ENCODE peak calls at places on chromosomes 1 and 21, in four cellular contexts. One of them, this sample, is unnamed.

GRCh38 chr21:31887596-31887920 is 14.7 kb downstream of the HUNK start:
- DNase-seq in HCT116: no peak
- DNase-seq in adrenal gland: no peak
- DNase-seq in hepatocyte: no peak
- DNase-seq in this sample: no peak

GRCh38 chr1:11473635-11474034 is 5.3 kb upstream of the DISP3 start:
- DNase-seq in HCT116: no peak
- DNase-seq in adrenal gland: peak; percentile 31
- DNase-seq in hepatocyte: peak; percentile 26
- DNase-seq in this sample: no peak

GRCh38 chr1:234776875-234777849 is 167.2 kb upstream of the IRF2BP2 start:
- DNase-seq in adrenal gland: peak; percentile 17
- DNase-seq in HCT116: no peak
- DNase-seq in hepatocyte: peak; percentile 36
- DNase-seq in this sample: no peak

GRCh38 chr1:54548389-54549044 is 489 bp downstream of the ACOT11 start:
- DNase-seq in adrenal gland: no peak
- DNase-seq in HCT116: no peak
- DNase-seq in hepatocyte: no peak
- DNase-seq in this sample: no peak

GRCh38 chr1:56845343-56845742 is 9.3 kb upstream of the C8A start:
- DNase-seq in adrenal gland: no peak
- DNase-seq in HCT116: no peak
- DNase-seq in hepatocyte: no peak
- DNase-seq in this sample: no peak

GRCh38 chr21:17514124-17514481 is 1.3 kb downstream of the CXADR start:
- DNase-seq in HCT116: no peak
- DNase-seq in hepatocyte: peak; percentile 24
- DNase-seq in adrenal gland: no peak
- DNase-seq in this sample: no peak

GRCh38 chr1:180096584-180097318 is 57.9 kb upstream of the QSOX1 start:
- DNase-seq in adrenal gland: no peak
- DNase-seq in hepatocyte: no peak
- DNase-seq in HCT116: no peak
- DNase-seq in this sample: no peak

GRCh38 chr1:232571523-232571922 is 58.4 kb downstream of the SIPA1L2 start:
- DNase-seq in HCT116: no peak
- DNase-seq in adrenal gland: no peak
- DNase-seq in hepatocyte: no peak
- DNase-seq in this sample: no peak

GRCh38 chr1:172704003-172704402 is 45.1 kb downstream of the FASLG start:
- DNase-seq in adrenal gland: no peak
- DNase-seq in HCT116: no peak
- DNase-seq in hepatocyte: no peak
- DNase-seq in this sample: no peak

GRCh38 chr1:84598846-84599741 is 24.9 kb upstream of the CTBS start:
- DNase-seq in HCT116: peak; percentile 59
- DNase-seq in hepatocyte: no peak
- DNase-seq in adrenal gland: no peak
- DNase-seq in this sample: peak; percentile 52

GRCh38 chr1:55214903-55215193 is 316 bp downstream of the USP24 start:
- DNase-seq in adrenal gland: peak; percentile 49
- DNase-seq in hepatocyte: peak; percentile 61
- DNase-seq in HCT116: no peak
- DNase-seq in this sample: no peak

GRCh38 chr1:223216074-223216473 is 73.0 kb upstream of the TLR5 start:
- DNase-seq in adrenal gland: no peak
- DNase-seq in HCT116: no peak
- DNase-seq in hepatocyte: no peak
- DNase-seq in this sample: no peak

GRCh38 chr1:215777370-215777925 is 210.3 kb downstream of the KCTD3 start:
- DNase-seq in hepatocyte: no peak
- DNase-seq in adrenal gland: no peak
- DNase-seq in HCT116: no peak
- DNase-seq in this sample: peak; percentile 37

GRCh38 chr1:232737917-232738316 is 67.3 kb upstream of the MAP10 start:
- DNase-seq in hepatocyte: no peak
- DNase-seq in adrenal gland: no peak
- DNase-seq in HCT116: no peak
- DNase-seq in this sample: no peak

GRCh38 chr1:224828691-224829090 is 100.8 kb upstream of the DNAH14 start:
- DNase-seq in hepatocyte: no peak
- DNase-seq in adrenal gland: no peak
- DNase-seq in HCT116: no peak
- DNase-seq in this sample: no peak

GRCh38 chr1:29990304-29990703 is 733.1 kb downstream of the MATN1 start:
- DNase-seq in hepatocyte: no peak
- DNase-seq in adrenal gland: no peak
- DNase-seq in HCT116: no peak
- DNase-seq in this sample: no peak

GRCh38 chr1:89615676-89616598 is 17.0 kb upstream of the LRRC8C start:
- DNase-seq in hepatocyte: no peak
- DNase-seq in adrenal gland: no peak
- DNase-seq in HCT116: peak; percentile 27
- DNase-seq in this sample: no peak

GRCh38 chr1:8718878-8719361 is 98.5 kb downstream of the RERE start:
- DNase-seq in hepatocyte: no peak
- DNase-seq in adrenal gland: no peak
- DNase-seq in HCT116: no peak
- DNase-seq in this sample: no peak

GRCh38 chr1:181531441-181531840 is 48.1 kb downstream of the CACNA1E start:
- DNase-seq in HCT116: no peak
- DNase-seq in hepatocyte: no peak
- DNase-seq in adrenal gland: no peak
- DNase-seq in this sample: no peak

GRCh38 chr1:223708001-223708359 is 4.4 kb upstream of the CAPN2 start:
- DNase-seq in adrenal gland: no peak
- DNase-seq in hepatocyte: no peak
- DNase-seq in HCT116: peak; percentile 69
- DNase-seq in this sample: no peak

GRCh38 chr1:36652586-36652985 is 169.9 kb upstream of the CSF3R start:
- DNase-seq in HCT116: no peak
- DNase-seq in hepatocyte: no peak
- DNase-seq in adrenal gland: no peak
- DNase-seq in this sample: no peak

GRCh38 chr1:73593379-73593778 is 604.6 kb downstream of the LRRIQ3 start:
- DNase-seq in HCT116: no peak
- DNase-seq in adrenal gland: no peak
- DNase-seq in hepatocyte: peak; percentile 66
- DNase-seq in this sample: peak; percentile 72

GRCh38 chr1:21706151-21706835 is 37.1 kb upstream of the RAP1GAP start:
- DNase-seq in adrenal gland: no peak
- DNase-seq in hepatocyte: peak; percentile 9
- DNase-seq in HCT116: no peak
- DNase-seq in this sample: no peak
- H3K27ac ChIP-seq in adrenal gland: peak overlapping the region; percentile 36
- H3K27ac ChIP-seq in hepatocyte: no peak overlapping the region
- H3K27ac ChIP-seq in HCT116: no peak overlapping the region
- H3K27ac ChIP-seq in this sample: no peak overlapping the region

GRCh38 chr21:41506005-41506404 is 2.0 kb downstream of the TMPRSS2 start:
- DNase-seq in adrenal gland: no peak
- DNase-seq in HCT116: no peak
- DNase-seq in hepatocyte: no peak
- DNase-seq in this sample: no peak
- H3K27ac ChIP-seq in adrenal gland: no peak overlapping the region
- H3K27ac ChIP-seq in HCT116: no peak overlapping the region
- H3K27ac ChIP-seq in hepatocyte: peak overlapping the region; percentile 95
- H3K27ac ChIP-seq in this sample: no peak overlapping the region

GRCh38 chr1:243495032-243495431 is 239.2 kb downstream of the SDCCAG8 start:
- DNase-seq in HCT116: no peak
- DNase-seq in adrenal gland: no peak
- DNase-seq in hepatocyte: no peak
- DNase-seq in this sample: no peak
- H3K27ac ChIP-seq in HCT116: no peak overlapping the region
- H3K27ac ChIP-seq in adrenal gland: peak overlapping the region; percentile 80
- H3K27ac ChIP-seq in hepatocyte: no peak overlapping the region
- H3K27ac ChIP-seq in this sample: no peak overlapping the region

GRCh38 chr1:225846331-225847310 is 35.6 kb downstream of the TMEM63A start:
- DNase-seq in adrenal gland: no peak
- DNase-seq in HCT116: no peak
- DNase-seq in hepatocyte: no peak
- DNase-seq in this sample: no peak

GRCh38 chr1:225844236-225845061 is 34.5 kb downstream of the EPHX1 start:
- DNase-seq in HCT116: no peak
- DNase-seq in adrenal gland: no peak
- DNase-seq in hepatocyte: no peak
- DNase-seq in this sample: no peak

GRCh38 chr1:225843426-225843795 is 33.5 kb downstream of the EPHX1 start:
- DNase-seq in adrenal gland: no peak
- DNase-seq in hepatocyte: no peak
- DNase-seq in HCT116: no peak
- DNase-seq in this sample: no peak

GRCh38 chr1:225845633-225846259 is 35.8 kb downstream of the EPHX1 start:
- DNase-seq in hepatocyte: peak; percentile 83
- DNase-seq in HCT116: peak; percentile 61
- DNase-seq in adrenal gland: peak; percentile 79
- DNase-seq in this sample: peak; percentile 16

DNA sequence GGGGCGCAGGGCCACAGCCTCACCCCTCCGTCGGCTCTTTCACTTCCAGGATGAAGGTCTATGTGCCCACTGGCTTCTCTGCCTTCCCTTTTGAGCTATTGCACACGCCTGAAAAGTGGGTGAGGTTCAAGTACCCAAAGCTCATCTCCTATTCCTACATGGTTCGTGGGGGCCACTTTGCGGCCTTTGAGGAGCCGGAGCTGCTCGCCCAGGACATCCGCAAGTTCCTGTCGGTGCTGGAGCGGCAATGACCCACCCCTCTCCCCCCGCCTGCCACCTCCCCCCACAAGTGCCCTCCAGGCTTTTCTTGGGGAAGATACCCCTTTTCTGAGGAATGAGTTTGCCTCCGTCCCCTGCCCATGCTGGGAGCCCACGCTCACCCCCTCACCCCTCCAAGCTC is 35.2 kb downstream of the EPHX1 start:
- DNase-seq in hepatocyte: no peak
- DNase-seq in adrenal gland: no peak
- DNase-seq in HCT116: no peak
- DNase-seq in this sample: no peak
- H3K27ac ChIP-seq in hepatocyte: no peak overlapping the region
- H3K27ac ChIP-seq in adrenal gland: peak overlapping the region; percentile 72
- H3K27ac ChIP-seq in HCT116: no peak overlapping the region
- H3K27ac ChIP-seq in this sample: no peak overlapping the region

GRCh38 chr1:24022611-24023359 is 42.7 kb upstream of the SRSF10 start:
- DNase-seq in hepatocyte: peak; percentile 66
- DNase-seq in adrenal gland: no peak
- DNase-seq in HCT116: no peak
- DNase-seq in this sample: peak; percentile 20
- H3K27ac ChIP-seq in hepatocyte: peak overlapping the region; percentile 95
- H3K27ac ChIP-seq in adrenal gland: no peak overlapping the region
- H3K27ac ChIP-seq in HCT116: no peak overlapping the region
- H3K27ac ChIP-seq in this sample: peak overlapping the region; percentile 26

GRCh38 chr1:201359873-201360210 is 17.6 kb downstream of the TNNT2 start:
- DNase-seq in hepatocyte: no peak
- DNase-seq in HCT116: no peak
- DNase-seq in adrenal gland: no peak
- DNase-seq in this sample: no peak

GRCh38 chr1:201360486-201360885 is 17.0 kb downstream of the TNNT2 start:
- DNase-seq in adrenal gland: no peak
- DNase-seq in hepatocyte: no peak
- DNase-seq in HCT116: no peak
- DNase-seq in this sample: no peak

GRCh38 chr1:201358596-201358995 is 18.9 kb downstream of the TNNT2 start:
- DNase-seq in HCT116: no peak
- DNase-seq in adrenal gland: no peak
- DNase-seq in hepatocyte: no peak
- DNase-seq in this sample: no peak

GRCh38 chr1:201357636-201358348 is 19.7 kb downstream of the TNNT2 start:
- DNase-seq in hepatocyte: no peak
- DNase-seq in adrenal gland: no peak
- DNase-seq in HCT116: no peak
- DNase-seq in this sample: no peak

GRCh38 chr1:201359031-201359872 is 18.2 kb downstream of the TNNT2 start:
- DNase-seq in hepatocyte: no peak
- DNase-seq in HCT116: no peak
- DNase-seq in adrenal gland: no peak
- DNase-seq in this sample: no peak
- H3K27ac ChIP-seq in hepatocyte: no peak overlapping the region
- H3K27ac ChIP-seq in HCT116: no peak overlapping the region
- H3K27ac ChIP-seq in adrenal gland: no peak overlapping the region
- H3K27ac ChIP-seq in this sample: no peak overlapping the region

GRCh38 chr1:228082975-228083870 is 715 bp downstream of the ARF1 start:
- DNase-seq in hepatocyte: peak; percentile 78
- DNase-seq in HCT116: no peak
- DNase-seq in adrenal gland: peak; percentile 72
- DNase-seq in this sample: no peak

GRCh38 chr1:228085287-228085926 is 2.9 kb downstream of the ARF1 start:
- DNase-seq in adrenal gland: no peak
- DNase-seq in HCT116: no peak
- DNase-seq in hepatocyte: peak; percentile 78
- DNase-seq in this sample: no peak

GRCh38 chr1:228083871-228084278 is 1.4 kb downstream of the ARF1 start:
- DNase-seq in adrenal gland: no peak
- DNase-seq in HCT116: no peak
- DNase-seq in hepatocyte: peak; percentile 40
- DNase-seq in this sample: no peak

GRCh38 chr1:228084797-228085196 is 2.3 kb downstream of the ARF1 start:
- DNase-seq in hepatocyte: no peak
- DNase-seq in HCT116: no peak
- DNase-seq in adrenal gland: no peak
- DNase-seq in this sample: no peak

GRCh38 chr1:228084325-228084724 is 1.8 kb downstream of the ARF1 start:
- DNase-seq in HCT116: no peak
- DNase-seq in hepatocyte: peak; percentile 50
- DNase-seq in adrenal gland: no peak
- DNase-seq in this sample: no peak
- H3K27ac ChIP-seq in HCT116: no peak overlapping the region
- H3K27ac ChIP-seq in hepatocyte: peak overlapping the region; percentile 100
- H3K27ac ChIP-seq in adrenal gland: peak overlapping the region; percentile 100
- H3K27ac ChIP-seq in this sample: peak overlapping the region; percentile 89

DNA sequence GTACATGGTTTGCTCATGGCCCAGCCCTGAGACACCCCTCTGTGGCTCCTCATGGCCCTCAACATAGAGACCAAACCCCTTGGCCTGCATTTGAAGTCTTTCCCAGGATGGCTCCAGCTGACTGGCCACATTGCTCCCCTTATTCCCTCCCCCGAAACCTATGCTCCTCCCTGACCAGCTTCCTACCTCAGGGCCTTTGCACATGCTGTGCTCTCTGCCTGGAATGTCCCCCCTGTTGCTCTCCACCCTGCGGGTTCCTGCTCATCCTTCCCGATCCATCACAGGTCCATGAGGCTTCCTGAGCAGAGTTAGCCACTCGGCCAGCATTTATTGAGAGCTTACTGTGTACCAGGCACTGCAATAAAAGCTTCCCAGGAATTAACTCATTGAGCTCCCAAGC is 70.9 kb upstream of the SELENON start:
- DNase-seq in hepatocyte: no peak
- DNase-seq in HCT116: no peak
- DNase-seq in adrenal gland: no peak
- DNase-seq in this sample: no peak
- H3K27ac ChIP-seq in hepatocyte: peak overlapping the region; percentile 61
- H3K27ac ChIP-seq in HCT116: no peak overlapping the region
- H3K27ac ChIP-seq in adrenal gland: no peak overlapping the region
- H3K27ac ChIP-seq in this sample: no peak overlapping the region

GRCh38 chr1:244841274-244841927 is 5.9 kb downstream of the COX20 start:
- DNase-seq in hepatocyte: no peak
- DNase-seq in adrenal gland: no peak
- DNase-seq in HCT116: no peak
- DNase-seq in this sample: no peak
- H3K27ac ChIP-seq in hepatocyte: peak overlapping the region; percentile 57
- H3K27ac ChIP-seq in adrenal gland: no peak overlapping the region
- H3K27ac ChIP-seq in HCT116: no peak overlapping the region
- H3K27ac ChIP-seq in this sample: peak overlapping the region; percentile 53